ENCODE peak calls at places on chromosomes 1 and 21, in five cellular contexts. One of them, this sample, is unnamed.

GRCh38 chr21:26212220-26212619 is 41.6 kb upstream of the APP start:
- DNase-seq in CD8-positive, alpha-beta memory T cell: no peak
- DNase-seq in pancreas: no peak
- DNase-seq in cardiac muscle cell: no peak
- DNase-seq in A549: no peak
- DNase-seq in this sample: no peak

GRCh38 chr21:37914211-37914900 is 1.9 kb downstream of the KCNJ6 start:
- DNase-seq in pancreas: no peak
- DNase-seq in cardiac muscle cell: peak; percentile 84
- DNase-seq in A549: no peak
- DNase-seq in CD8-positive, alpha-beta memory T cell: no peak
- DNase-seq in this sample: peak; percentile 32

GRCh38 chr1:179781962-179782361 is 38.9 kb downstream of the FAM163A start:
- DNase-seq in CD8-positive, alpha-beta memory T cell: no peak
- DNase-seq in A549: no peak
- DNase-seq in cardiac muscle cell: no peak
- DNase-seq in pancreas: no peak
- DNase-seq in this sample: peak; percentile 34

GRCh38 chr1:82994866-82995370 is 1004.0 kb downstream of the TTLL7 start:
- DNase-seq in pancreas: no peak
- DNase-seq in cardiac muscle cell: no peak
- DNase-seq in A549: no peak
- DNase-seq in CD8-positive, alpha-beta memory T cell: no peak
- DNase-seq in this sample: no peak

GRCh38 chr1:61459345-61459744 is 265.6 kb downstream of the TM2D1 start:
- DNase-seq in cardiac muscle cell: no peak
- DNase-seq in A549: no peak
- DNase-seq in CD8-positive, alpha-beta memory T cell: no peak
- DNase-seq in pancreas: no peak
- DNase-seq in this sample: no peak

GRCh38 chr1:22838965-22839364 is 128.3 kb downstream of the EPHB2 start:
- DNase-seq in pancreas: no peak
- DNase-seq in A549: no peak
- DNase-seq in CD8-positive, alpha-beta memory T cell: no peak
- DNase-seq in cardiac muscle cell: no peak
- DNase-seq in this sample: peak; percentile 28

GRCh38 chr1:111745670-111746613 is 6.7 kb upstream of the INKA2 start:
- DNase-seq in A549: no peak
- DNase-seq in CD8-positive, alpha-beta memory T cell: no peak
- DNase-seq in cardiac muscle cell: peak; percentile 65
- DNase-seq in pancreas: no peak
- DNase-seq in this sample: peak; percentile 41

GRCh38 chr1:4172659-4173599 is 272.9 kb upstream of the C1orf174 start:
- DNase-seq in cardiac muscle cell: no peak
- DNase-seq in CD8-positive, alpha-beta memory T cell: no peak
- DNase-seq in A549: peak; percentile 32
- DNase-seq in pancreas: no peak
- DNase-seq in this sample: no peak

GRCh38 chr1:108590947-108591346 is 31.0 kb downstream of the EEIG2 start:
- DNase-seq in pancreas: no peak
- DNase-seq in CD8-positive, alpha-beta memory T cell: peak; percentile 53
- DNase-seq in A549: peak; percentile 67
- DNase-seq in cardiac muscle cell: no peak
- DNase-seq in this sample: no peak

GRCh38 chr1:43711049-43711448 is 3.7 kb downstream of the ST3GAL3 start:
- DNase-seq in cardiac muscle cell: no peak
- DNase-seq in pancreas: no peak
- DNase-seq in A549: no peak
- DNase-seq in CD8-positive, alpha-beta memory T cell: no peak
- DNase-seq in this sample: no peak

GRCh38 chr1:119285482-119285881 is 83.1 kb upstream of the HAO2 start:
- DNase-seq in CD8-positive, alpha-beta memory T cell: no peak
- DNase-seq in A549: peak; percentile 8
- DNase-seq in pancreas: no peak
- DNase-seq in cardiac muscle cell: no peak
- DNase-seq in this sample: peak; percentile 34

GRCh38 chr21:28543975-28544374 is 448.7 kb downstream of the LTN1 start:
- DNase-seq in CD8-positive, alpha-beta memory T cell: no peak
- DNase-seq in A549: no peak
- DNase-seq in pancreas: no peak
- DNase-seq in cardiac muscle cell: no peak
- DNase-seq in this sample: no peak

GRCh38 chr1:101239095-101240040 is 2.5 kb downstream of the S1PR1 start:
- DNase-seq in pancreas: no peak
- DNase-seq in CD8-positive, alpha-beta memory T cell: peak; percentile 80
- DNase-seq in A549: no peak
- DNase-seq in cardiac muscle cell: no peak
- DNase-seq in this sample: no peak

GRCh38 chr1:10074059-10074854 is 41.5 kb downstream of the UBE4B start:
- DNase-seq in CD8-positive, alpha-beta memory T cell: peak; percentile 67
- DNase-seq in A549: peak; percentile 27
- DNase-seq in pancreas: peak; percentile 44
- DNase-seq in cardiac muscle cell: no peak
- DNase-seq in this sample: peak; percentile 77

GRCh38 chr1:28457678-28458077 is 48.2 kb upstream of the RCC1 start:
- DNase-seq in CD8-positive, alpha-beta memory T cell: no peak
- DNase-seq in pancreas: no peak
- DNase-seq in cardiac muscle cell: no peak
- DNase-seq in A549: no peak
- DNase-seq in this sample: no peak

GRCh38 chr21:16085436-16085835 is 355.7 kb downstream of the USP25 start:
- DNase-seq in A549: no peak
- DNase-seq in cardiac muscle cell: no peak
- DNase-seq in CD8-positive, alpha-beta memory T cell: no peak
- DNase-seq in pancreas: no peak
- DNase-seq in this sample: peak; percentile 35

GRCh38 chr1:1833916-1834325 is 55.7 kb upstream of the NADK start:
- DNase-seq in A549: no peak
- DNase-seq in CD8-positive, alpha-beta memory T cell: peak; percentile 8
- DNase-seq in cardiac muscle cell: no peak
- DNase-seq in pancreas: no peak
- DNase-seq in this sample: peak; percentile 78

GRCh38 chr1:97903626-97904025 is 17.2 kb downstream of the DPYD start:
- DNase-seq in pancreas: no peak
- DNase-seq in A549: no peak
- DNase-seq in CD8-positive, alpha-beta memory T cell: no peak
- DNase-seq in cardiac muscle cell: no peak
- DNase-seq in this sample: no peak

GRCh38 chr1:219265026-219265515 is 91.4 kb downstream of the LYPLAL1 start:
- DNase-seq in cardiac muscle cell: no peak
- DNase-seq in CD8-positive, alpha-beta memory T cell: no peak
- DNase-seq in pancreas: no peak
- DNase-seq in A549: no peak
- DNase-seq in this sample: no peak

GRCh38 chr1:31617917-31618746 is 643 bp downstream of the HCRTR1 start:
- DNase-seq in cardiac muscle cell: peak; percentile 79
- DNase-seq in A549: peak; percentile 27
- DNase-seq in pancreas: no peak
- DNase-seq in CD8-positive, alpha-beta memory T cell: no peak
- DNase-seq in this sample: peak; percentile 48

GRCh38 chr1:93844262-93845045 is 34.6 kb downstream of the DNTTIP2 start:
- DNase-seq in CD8-positive, alpha-beta memory T cell: peak; percentile 63
- DNase-seq in A549: peak; percentile 76
- DNase-seq in cardiac muscle cell: peak; percentile 69
- DNase-seq in pancreas: peak; percentile 30
- DNase-seq in this sample: peak; percentile 87

GRCh38 chr1:195745170-195746009 is 862.9 kb downstream of the KCNT2 start:
- DNase-seq in A549: no peak
- DNase-seq in CD8-positive, alpha-beta memory T cell: no peak
- DNase-seq in cardiac muscle cell: no peak
- DNase-seq in pancreas: no peak
- DNase-seq in this sample: peak; percentile 15

GRCh38 chr1:17696417-17697301 is 58.5 kb upstream of the ACTL8 start:
- DNase-seq in pancreas: no peak
- DNase-seq in CD8-positive, alpha-beta memory T cell: no peak
- DNase-seq in cardiac muscle cell: peak; percentile 73
- DNase-seq in A549: peak; percentile 59
- DNase-seq in this sample: peak; percentile 78

GRCh38 chr1:166479052-166479631 is 312.3 kb upstream of the FAM78B start:
- DNase-seq in pancreas: peak; percentile 20
- DNase-seq in cardiac muscle cell: peak; percentile 68
- DNase-seq in A549: peak; percentile 42
- DNase-seq in CD8-positive, alpha-beta memory T cell: peak; percentile 68
- DNase-seq in this sample: peak; percentile 63

GRCh38 chr1:243841507-243841906 is 8.5 kb downstream of the AKT3 start:
- DNase-seq in CD8-positive, alpha-beta memory T cell: no peak
- DNase-seq in A549: no peak
- DNase-seq in cardiac muscle cell: no peak
- DNase-seq in pancreas: no peak
- DNase-seq in this sample: no peak

GRCh38 chr1:30248373-30248772 is 475.0 kb downstream of the MATN1 start:
- DNase-seq in CD8-positive, alpha-beta memory T cell: no peak
- DNase-seq in A549: no peak
- DNase-seq in cardiac muscle cell: no peak
- DNase-seq in pancreas: no peak
- DNase-seq in this sample: no peak

GRCh38 chr1:30242722-30243465 is 480.5 kb downstream of the MATN1 start:
- DNase-seq in cardiac muscle cell: no peak
- DNase-seq in pancreas: no peak
- DNase-seq in A549: peak; percentile 3
- DNase-seq in CD8-positive, alpha-beta memory T cell: no peak
- DNase-seq in this sample: no peak

GRCh38 chr1:30242178-30242577 is 481.2 kb downstream of the MATN1 start:
- DNase-seq in cardiac muscle cell: no peak
- DNase-seq in A549: no peak
- DNase-seq in pancreas: no peak
- DNase-seq in CD8-positive, alpha-beta memory T cell: no peak
- DNase-seq in this sample: no peak

GRCh38 chr1:30241681-30242080 is 481.7 kb downstream of the MATN1 start:
- DNase-seq in cardiac muscle cell: no peak
- DNase-seq in CD8-positive, alpha-beta memory T cell: no peak
- DNase-seq in pancreas: no peak
- DNase-seq in A549: no peak
- DNase-seq in this sample: no peak

DNA sequence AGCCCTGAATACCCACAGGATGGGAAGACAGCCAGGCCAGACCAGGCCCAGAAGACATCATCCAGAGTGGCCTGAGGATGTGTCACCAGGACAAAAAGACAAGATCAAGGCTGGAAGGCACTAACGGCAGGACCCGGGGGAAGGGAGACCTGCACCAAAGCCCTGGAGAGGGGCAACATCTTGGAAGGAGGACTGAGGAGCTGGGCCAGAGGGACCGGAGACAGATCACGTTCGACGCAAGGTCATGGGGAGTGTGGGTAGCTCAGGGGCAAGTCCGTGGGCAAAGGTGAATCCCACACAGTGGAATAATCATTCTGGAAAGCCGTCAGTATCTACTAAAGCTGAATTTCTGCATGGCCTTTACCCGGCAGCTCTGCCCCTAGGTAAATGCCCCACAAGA is 478.6 kb downstream of the MATN1 start:
- DNase-seq in cardiac muscle cell: no peak
- DNase-seq in pancreas: no peak
- DNase-seq in CD8-positive, alpha-beta memory T cell: no peak
- DNase-seq in A549: no peak
- DNase-seq in this sample: no peak
- H3K27ac ChIP-seq in cardiac muscle cell: no peak overlapping the region
- H3K27ac ChIP-seq in pancreas: no peak overlapping the region
- H3K27ac ChIP-seq in CD8-positive, alpha-beta memory T cell: no peak overlapping the region
- H3K27ac ChIP-seq in A549: no peak overlapping the region
- H3K27ac ChIP-seq in this sample: no peak overlapping the region

GRCh38 chr1:2882968-2883696 is 81.6 kb upstream of the TTC34 start:
- DNase-seq in pancreas: no peak
- DNase-seq in CD8-positive, alpha-beta memory T cell: no peak
- DNase-seq in A549: no peak
- DNase-seq in cardiac muscle cell: no peak
- DNase-seq in this sample: no peak

GRCh38 chr1:2881556-2881955 is 80.1 kb upstream of the TTC34 start:
- DNase-seq in A549: no peak
- DNase-seq in CD8-positive, alpha-beta memory T cell: no peak
- DNase-seq in cardiac muscle cell: no peak
- DNase-seq in pancreas: no peak
- DNase-seq in this sample: no peak

GRCh38 chr1:2888281-2888845 is 86.9 kb upstream of the TTC34 start:
- DNase-seq in pancreas: no peak
- DNase-seq in CD8-positive, alpha-beta memory T cell: no peak
- DNase-seq in cardiac muscle cell: no peak
- DNase-seq in A549: no peak
- DNase-seq in this sample: no peak

GRCh38 chr1:2886631-2887030 is 85.1 kb upstream of the TTC34 start:
- DNase-seq in pancreas: no peak
- DNase-seq in cardiac muscle cell: no peak
- DNase-seq in A549: no peak
- DNase-seq in CD8-positive, alpha-beta memory T cell: no peak
- DNase-seq in this sample: no peak

DNA sequence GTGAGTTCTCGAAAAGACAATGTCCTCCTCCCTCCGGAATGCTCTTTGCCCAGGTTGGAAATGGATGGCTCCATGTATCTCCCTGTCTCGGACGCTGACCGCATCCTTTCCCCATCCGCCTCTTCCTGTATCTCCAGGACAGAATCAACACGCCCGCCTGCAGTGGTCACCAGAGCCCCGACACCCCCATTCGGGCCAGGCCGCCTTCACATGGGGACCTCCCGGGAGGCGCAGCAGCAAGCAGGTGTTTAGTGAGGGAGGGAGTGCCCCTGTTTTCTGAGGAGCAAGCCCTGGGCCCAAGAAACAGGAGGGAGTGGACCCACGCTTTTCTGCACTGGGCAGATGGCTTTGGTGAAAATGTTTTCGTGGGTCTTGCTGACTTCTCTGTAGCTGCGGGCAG is 83.5 kb upstream of the TTC34 start:
- DNase-seq in cardiac muscle cell: no peak
- DNase-seq in pancreas: no peak
- DNase-seq in CD8-positive, alpha-beta memory T cell: no peak
- DNase-seq in A549: no peak
- DNase-seq in this sample: no peak
- H3K9me3 ChIP-seq in cardiac muscle cell: no peaks in the 10 kb centered on the region
- H3K9me3 ChIP-seq in pancreas: no peaks in the 10 kb centered on the region
- H3K9me3 ChIP-seq in CD8-positive, alpha-beta memory T cell: no peaks in the 10 kb centered on the region
- H3K9me3 ChIP-seq in A549: no peaks in the 10 kb centered on the region
- H3K9me3 ChIP-seq in this sample: no peaks in the 10 kb centered on the region

GRCh38 chr1:19863804-19864203 is 18.4 kb upstream of the OTUD3 start:
- DNase-seq in pancreas: no peak
- DNase-seq in CD8-positive, alpha-beta memory T cell: no peak
- DNase-seq in cardiac muscle cell: no peak
- DNase-seq in A549: peak; percentile 33
- DNase-seq in this sample: no peak
- H3K4me1 ChIP-seq in pancreas: no peaks in the 10 kb centered on the region
- H3K4me1 ChIP-seq in CD8-positive, alpha-beta memory T cell: no peaks in the 10 kb centered on the region
- H3K4me1 ChIP-seq in cardiac muscle cell: no peaks in the 10 kb centered on the region
- H3K4me1 ChIP-seq in A549: peaks cover 4% of the 10 kb centered on the region
- H3K4me1 ChIP-seq in this sample: peaks cover 9% of the 10 kb centered on the region

GRCh38 chr1:212035835-212036605 is 472 bp downstream of the DTL start:
- DNase-seq in pancreas: no peak
- DNase-seq in cardiac muscle cell: no peak
- DNase-seq in CD8-positive, alpha-beta memory T cell: no peak
- DNase-seq in A549: no peak
- DNase-seq in this sample: no peak

GRCh38 chr1:212035123-212035834 is at the start of the genes DTL and INTS7:
- DNase-seq in pancreas: peak; percentile 99
- DNase-seq in cardiac muscle cell: peak; percentile 100
- DNase-seq in CD8-positive, alpha-beta memory T cell: peak; percentile 99
- DNase-seq in A549: peak; percentile 99
- DNase-seq in this sample: peak; percentile 99

GRCh38 chr1:212040629-212041028 is 5.1 kb downstream of the DTL start:
- DNase-seq in A549: no peak
- DNase-seq in CD8-positive, alpha-beta memory T cell: no peak
- DNase-seq in pancreas: no peak
- DNase-seq in cardiac muscle cell: no peak
- DNase-seq in this sample: no peak

GRCh38 chr1:212039622-212040021 is 4.1 kb downstream of the DTL start:
- DNase-seq in cardiac muscle cell: no peak
- DNase-seq in CD8-positive, alpha-beta memory T cell: no peak
- DNase-seq in A549: no peak
- DNase-seq in pancreas: no peak
- DNase-seq in this sample: no peak

GRCh38 chr1:212037900-212038299 is 2.4 kb downstream of the DTL start:
- DNase-seq in pancreas: no peak
- DNase-seq in A549: no peak
- DNase-seq in CD8-positive, alpha-beta memory T cell: no peak
- DNase-seq in cardiac muscle cell: no peak
- DNase-seq in this sample: no peak
- H3K27ac ChIP-seq in pancreas: no peak overlapping the region
- H3K27ac ChIP-seq in A549: peak overlapping the region; percentile 17
- H3K27ac ChIP-seq in CD8-positive, alpha-beta memory T cell: peak overlapping the region; percentile 4
- H3K27ac ChIP-seq in cardiac muscle cell: no peak overlapping the region
- H3K27ac ChIP-seq in this sample: no peak overlapping the region